ENCODE peak calls at places on chromosomes 3 and 15, in four cellular contexts. One of them, this sample, is unnamed. For H3K27me3 and H3K4me1, the result is how much of the 10 kb centered on the place peaks cover.

GRCh38 chr3:124115279-124115678 is 123.4 kb upstream of the ROPN1 start:
- DNase-seq in CD8-positive, alpha-beta T cell: no peak
- DNase-seq in heart right ventricle: no peak
- DNase-seq in left ventricle myocardium inferior: no peak
- DNase-seq in this sample: no peak

GRCh38 chr3:158313344-158313927 is 203.5 kb downstream of the RSRC1 start:
- DNase-seq in left ventricle myocardium inferior: no peak
- DNase-seq in CD8-positive, alpha-beta T cell: no peak
- DNase-seq in heart right ventricle: no peak
- DNase-seq in this sample: no peak

GRCh38 chr15:81480645-81481053 is 106.6 kb upstream of the TMC3 start:
- DNase-seq in heart right ventricle: no peak
- DNase-seq in left ventricle myocardium inferior: no peak
- DNase-seq in CD8-positive, alpha-beta T cell: peak
- DNase-seq in this sample: no peak

GRCh38 chr15:32718822-32719716 is 1.3 kb downstream of the GREM1 start:
- DNase-seq in CD8-positive, alpha-beta T cell: no peak
- DNase-seq in left ventricle myocardium inferior: no peak
- DNase-seq in heart right ventricle: no peak
- DNase-seq in this sample: no peak

GRCh38 chr15:92118162-92118935 is 264.8 kb downstream of the SLCO3A1 start:
- DNase-seq in heart right ventricle: no peak
- DNase-seq in left ventricle myocardium inferior: no peak
- DNase-seq in CD8-positive, alpha-beta T cell: no peak
- DNase-seq in this sample: no peak

GRCh38 chr15:47987908-47988532 is 132.8 kb upstream of the SLC24A5 start:
- DNase-seq in left ventricle myocardium inferior: no peak
- DNase-seq in heart right ventricle: no peak
- DNase-seq in CD8-positive, alpha-beta T cell: no peak
- DNase-seq in this sample: no peak

GRCh38 chr3:111577798-111578685 is 17.1 kb downstream of the ZBED2 start:
- DNase-seq in CD8-positive, alpha-beta T cell: no peak
- DNase-seq in heart right ventricle: no peak
- DNase-seq in left ventricle myocardium inferior: no peak
- DNase-seq in this sample: no peak

GRCh38 chr3:196263819-196264218 is 23.7 kb downstream of the PCYT1A start:
- DNase-seq in heart right ventricle: no peak
- DNase-seq in CD8-positive, alpha-beta T cell: no peak
- DNase-seq in left ventricle myocardium inferior: no peak
- DNase-seq in this sample: no peak

GRCh38 chr15:64503640-64504039 is 43.3 kb downstream of the ZNF609 start:
- DNase-seq in left ventricle myocardium inferior: no peak
- DNase-seq in heart right ventricle: no peak
- DNase-seq in CD8-positive, alpha-beta T cell: no peak
- DNase-seq in this sample: no peak

GRCh38 chr3:122415762-122416654 is at the start of gene WDR5B:
- DNase-seq in heart right ventricle: peak
- DNase-seq in left ventricle myocardium inferior: peak
- DNase-seq in CD8-positive, alpha-beta T cell: peak
- DNase-seq in this sample: peak

GRCh38 chr15:77897896-77898406 is 179.6 kb downstream of the TBC1D2B start:
- DNase-seq in CD8-positive, alpha-beta T cell: no peak
- DNase-seq in left ventricle myocardium inferior: no peak
- DNase-seq in heart right ventricle: no peak
- DNase-seq in this sample: peak

GRCh38 chr3:50913279-50913678 is 238.6 kb downstream of the DOCK3 start:
- DNase-seq in heart right ventricle: no peak
- DNase-seq in CD8-positive, alpha-beta T cell: no peak
- DNase-seq in left ventricle myocardium inferior: peak
- DNase-seq in this sample: peak

GRCh38 chr3:161444678-161445077 is 51.9 kb upstream of the OTOL1 start:
- DNase-seq in left ventricle myocardium inferior: no peak
- DNase-seq in CD8-positive, alpha-beta T cell: no peak
- DNase-seq in heart right ventricle: no peak
- DNase-seq in this sample: no peak

GRCh38 chr3:71628571-71628970 is 45.0 kb upstream of the FOXP1 start:
- DNase-seq in CD8-positive, alpha-beta T cell: no peak
- DNase-seq in left ventricle myocardium inferior: no peak
- DNase-seq in heart right ventricle: no peak
- DNase-seq in this sample: no peak

GRCh38 chr3:183080628-183081027 is 18.7 kb downstream of the MCCC1 start:
- DNase-seq in left ventricle myocardium inferior: no peak
- DNase-seq in heart right ventricle: no peak
- DNase-seq in CD8-positive, alpha-beta T cell: no peak
- DNase-seq in this sample: no peak

GRCh38 chr3:89179355-89179997 is 72.1 kb downstream of the EPHA3 start:
- DNase-seq in left ventricle myocardium inferior: no peak
- DNase-seq in CD8-positive, alpha-beta T cell: no peak
- DNase-seq in heart right ventricle: no peak
- DNase-seq in this sample: no peak

GRCh38 chr3:55097441-55097840 is 169.6 kb upstream of the LRTM1 start:
- DNase-seq in left ventricle myocardium inferior: no peak
- DNase-seq in heart right ventricle: no peak
- DNase-seq in CD8-positive, alpha-beta T cell: no peak
- DNase-seq in this sample: no peak

GRCh38 chr3:126110431-126111125 is 26.7 kb upstream of the SLC41A3 start:
- DNase-seq in heart right ventricle: no peak
- DNase-seq in CD8-positive, alpha-beta T cell: no peak
- DNase-seq in left ventricle myocardium inferior: no peak
- DNase-seq in this sample: no peak

GRCh38 chr3:158713094-158713499 is 19.2 kb downstream of the RARRES1 start:
- DNase-seq in CD8-positive, alpha-beta T cell: no peak
- DNase-seq in heart right ventricle: no peak
- DNase-seq in left ventricle myocardium inferior: peak
- DNase-seq in this sample: no peak

GRCh38 chr3:54188176-54188791 is 65.9 kb downstream of the CACNA2D3 start:
- DNase-seq in heart right ventricle: no peak
- DNase-seq in left ventricle myocardium inferior: no peak
- DNase-seq in CD8-positive, alpha-beta T cell: peak
- DNase-seq in this sample: no peak

GRCh38 chr15:101397521-101398003 is 91.9 kb downstream of the PCSK6 start:
- DNase-seq in heart right ventricle: no peak
- DNase-seq in CD8-positive, alpha-beta T cell: no peak
- DNase-seq in left ventricle myocardium inferior: no peak
- DNase-seq in this sample: peak

GRCh38 chr15:57923750-57924149 is 141.8 kb downstream of the ALDH1A2 start:
- DNase-seq in heart right ventricle: no peak
- DNase-seq in left ventricle myocardium inferior: no peak
- DNase-seq in CD8-positive, alpha-beta T cell: no peak
- DNase-seq in this sample: no peak

GRCh38 chr3:16151109-16151508 is 23.4 kb upstream of the GALNT15 start:
- DNase-seq in left ventricle myocardium inferior: peak
- DNase-seq in heart right ventricle: peak
- DNase-seq in CD8-positive, alpha-beta T cell: no peak
- DNase-seq in this sample: no peak

GRCh38 chr3:154421067-154421466 is 8.9 kb downstream of the GPR149 start:
- DNase-seq in left ventricle myocardium inferior: no peak
- DNase-seq in CD8-positive, alpha-beta T cell: no peak
- DNase-seq in heart right ventricle: no peak
- DNase-seq in this sample: no peak

GRCh38 chr15:64865998-64866520 is 24.3 kb downstream of the PLEKHO2 start:
- DNase-seq in left ventricle myocardium inferior: no peak
- DNase-seq in heart right ventricle: no peak
- DNase-seq in CD8-positive, alpha-beta T cell: no peak
- DNase-seq in this sample: no peak

GRCh38 chr15:75570119-75570518 is 9.0 kb downstream of the PTPN9 start:
- DNase-seq in CD8-positive, alpha-beta T cell: no peak
- DNase-seq in left ventricle myocardium inferior: no peak
- DNase-seq in heart right ventricle: no peak
- DNase-seq in this sample: no peak

GRCh38 chr3:48560648-48561018 is 2.9 kb downstream of the UCN2 start:
- DNase-seq in heart right ventricle: peak
- DNase-seq in left ventricle myocardium inferior: peak
- DNase-seq in CD8-positive, alpha-beta T cell: no peak
- DNase-seq in this sample: no peak
- H3K4me3 ChIP-seq in heart right ventricle: peak
- H3K4me3 ChIP-seq in left ventricle myocardium inferior: peak
- H3K4me3 ChIP-seq in CD8-positive, alpha-beta T cell: no peak
- H3K4me3 ChIP-seq in this sample: peak

GRCh38 chr3:169644750-169645149 is 18.8 kb downstream of the MECOM start:
- DNase-seq in heart right ventricle: no peak
- DNase-seq in CD8-positive, alpha-beta T cell: no peak
- DNase-seq in left ventricle myocardium inferior: no peak
- DNase-seq in this sample: no peak

GRCh38 chr3:169650503-169650902 is 13.0 kb downstream of the MECOM start:
- DNase-seq in heart right ventricle: no peak
- DNase-seq in left ventricle myocardium inferior: no peak
- DNase-seq in CD8-positive, alpha-beta T cell: no peak
- DNase-seq in this sample: no peak
- H3K27me3 ChIP-seq in heart right ventricle: under half
- H3K27me3 ChIP-seq in left ventricle myocardium inferior: under half
- H3K27me3 ChIP-seq in CD8-positive, alpha-beta T cell: under half
- H3K27me3 ChIP-seq in this sample: under half

GRCh38 chr3:134362221-134362620 is 12.0 kb downstream of the AMOTL2 start:
- DNase-seq in left ventricle myocardium inferior: no peak
- DNase-seq in CD8-positive, alpha-beta T cell: no peak
- DNase-seq in heart right ventricle: no peak
- DNase-seq in this sample: peak
- H3K4me1 ChIP-seq in left ventricle myocardium inferior: half or more
- H3K4me1 ChIP-seq in CD8-positive, alpha-beta T cell: under half
- H3K4me1 ChIP-seq in heart right ventricle: half or more
- H3K4me1 ChIP-seq in this sample: half or more

DNA sequence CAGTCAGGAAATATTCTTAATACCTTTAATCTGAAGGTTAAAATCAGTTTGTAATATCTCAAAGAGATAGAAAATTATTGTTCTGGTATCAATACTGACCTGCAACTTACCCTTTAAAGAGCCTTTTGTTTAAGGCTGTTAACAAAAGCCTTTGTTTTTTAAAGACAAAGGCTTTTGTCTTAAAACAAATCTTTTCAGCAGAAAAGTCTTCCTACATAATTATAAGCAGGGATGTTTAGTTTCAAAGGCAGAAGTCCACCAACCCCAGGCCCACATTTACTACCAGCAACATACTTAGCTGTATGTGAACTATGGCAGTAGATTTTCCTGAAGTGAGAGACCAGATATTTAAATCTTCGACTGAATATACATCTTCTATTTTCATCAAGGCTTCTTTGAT is 36.2 kb downstream of the SLC30A4 start:
- DNase-seq in heart right ventricle: no peak
- DNase-seq in CD8-positive, alpha-beta T cell: no peak
- DNase-seq in left ventricle myocardium inferior: no peak
- DNase-seq in this sample: no peak
- H3K4me3 ChIP-seq in heart right ventricle: no peak
- H3K4me3 ChIP-seq in CD8-positive, alpha-beta T cell: no peak
- H3K4me3 ChIP-seq in left ventricle myocardium inferior: no peak
- H3K4me3 ChIP-seq in this sample: no peak

GRCh38 chr15:35851491-35851890 is 305.5 kb upstream of the DPH6 start:
- DNase-seq in heart right ventricle: no peak
- DNase-seq in CD8-positive, alpha-beta T cell: no peak
- DNase-seq in left ventricle myocardium inferior: no peak
- DNase-seq in this sample: no peak
- H3K27me3 ChIP-seq in heart right ventricle: under half
- H3K27me3 ChIP-seq in CD8-positive, alpha-beta T cell: under half
- H3K27me3 ChIP-seq in left ventricle myocardium inferior: under half
- H3K27me3 ChIP-seq in this sample: under half

DNA sequence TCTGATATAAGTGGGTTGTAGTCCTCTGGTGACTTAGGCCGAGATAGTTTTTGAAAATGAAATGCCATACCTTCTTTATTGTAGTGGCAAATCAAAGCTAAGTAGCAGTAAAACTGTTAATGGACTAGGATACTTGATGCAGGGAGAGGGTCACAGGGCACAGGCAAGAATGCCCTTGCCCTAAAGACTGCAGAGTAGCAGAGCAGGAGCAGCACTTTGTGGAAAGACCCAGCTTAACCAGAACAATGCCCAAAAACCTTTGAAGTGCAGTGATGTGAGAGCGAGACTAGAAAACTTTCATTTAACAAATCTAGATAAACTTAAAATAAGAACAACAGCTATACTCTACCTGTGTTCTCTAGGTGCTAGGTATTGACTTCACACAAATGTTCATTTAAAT is 121.9 kb downstream of the MBNL1 start:
- DNase-seq in CD8-positive, alpha-beta T cell: no peak
- DNase-seq in left ventricle myocardium inferior: no peak
- DNase-seq in heart right ventricle: no peak
- DNase-seq in this sample: no peak
- H3K4me1 ChIP-seq in CD8-positive, alpha-beta T cell: half or more
- H3K4me1 ChIP-seq in left ventricle myocardium inferior: half or more
- H3K4me1 ChIP-seq in heart right ventricle: half or more
- H3K4me1 ChIP-seq in this sample: half or more

GRCh38 chr15:89812126-89812846 is 2.4 kb downstream of the ANPEP start:
- DNase-seq in left ventricle myocardium inferior: peak
- DNase-seq in CD8-positive, alpha-beta T cell: no peak
- DNase-seq in heart right ventricle: peak
- DNase-seq in this sample: no peak

GRCh38 chr15:89815769-89816168 is 1.1 kb upstream of the ANPEP start:
- DNase-seq in heart right ventricle: no peak
- DNase-seq in left ventricle myocardium inferior: no peak
- DNase-seq in CD8-positive, alpha-beta T cell: no peak
- DNase-seq in this sample: no peak

GRCh38 chr15:89812847-89813320 is 1.8 kb downstream of the ANPEP start:
- DNase-seq in heart right ventricle: no peak
- DNase-seq in CD8-positive, alpha-beta T cell: no peak
- DNase-seq in left ventricle myocardium inferior: no peak
- DNase-seq in this sample: no peak

GRCh38 chr15:89814112-89814742 is 425 bp downstream of the ANPEP start:
- DNase-seq in heart right ventricle: peak
- DNase-seq in CD8-positive, alpha-beta T cell: no peak
- DNase-seq in left ventricle myocardium inferior: peak
- DNase-seq in this sample: no peak

DNA sequence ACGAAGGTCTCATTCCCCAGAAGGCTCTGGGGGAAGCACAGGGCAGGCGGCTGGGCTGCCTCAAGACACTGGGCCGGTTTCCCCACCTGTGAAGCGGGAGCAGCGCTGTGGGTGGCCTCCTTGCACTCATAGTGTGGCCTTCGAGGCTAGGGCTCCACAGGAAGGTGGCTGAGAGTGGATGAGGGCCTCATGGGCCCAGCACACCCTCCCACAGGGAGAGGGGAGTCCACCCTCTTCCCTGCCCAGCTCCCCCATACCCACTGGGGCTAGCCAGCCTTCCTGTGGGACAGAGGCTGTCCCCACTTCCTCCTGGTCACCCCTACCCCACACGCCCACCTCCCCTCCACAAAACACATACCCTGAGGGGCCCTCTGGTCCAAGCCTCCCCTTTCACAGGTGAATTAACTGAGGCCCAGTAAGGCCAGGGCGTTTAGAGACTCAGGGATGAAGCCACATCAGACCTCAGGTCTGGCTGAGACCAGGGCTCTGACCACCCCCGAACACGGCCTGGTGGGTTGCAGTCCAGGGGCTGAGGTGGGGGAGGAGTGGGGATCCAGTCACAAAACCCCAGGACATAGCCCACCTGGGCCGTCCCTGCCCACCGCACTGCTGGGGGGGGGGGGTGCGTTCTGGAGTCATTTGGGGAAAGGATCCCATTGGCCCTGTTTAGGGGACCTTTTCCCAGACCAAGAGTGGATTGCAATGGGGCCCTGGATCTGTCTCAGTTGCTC is 1.1 kb downstream of the ANPEP start:
- DNase-seq in left ventricle myocardium inferior: no peak
- DNase-seq in heart right ventricle: no peak
- DNase-seq in CD8-positive, alpha-beta T cell: no peak
- DNase-seq in this sample: no peak
- H3K4me3 ChIP-seq in left ventricle myocardium inferior: peak
- H3K4me3 ChIP-seq in heart right ventricle: peak
- H3K4me3 ChIP-seq in CD8-positive, alpha-beta T cell: no peak
- H3K4me3 ChIP-seq in this sample: peak